ENCODE peak calls at places on chromosomes 2 and 18, in eight cellular contexts. B, C, Y, U, D, F, H and G are unnamed samples.

GRCh38 chr2:47272905-47273758 is 118.0 kb upstream of the STPG4 start:
- DNase-seq in B (no peak), C (no peak), Y (no peak), U (no peak), D (peak; percentile 38), F (no peak), H (no peak), G (no peak)

GRCh38 chr2:144099746-144100438 is 420.0 kb downstream of the ZEB2 start:
- DNase-seq in B (no peak), C (no peak), Y (no peak), U (no peak), D (no peak), F (no peak), H (no peak), G (no peak)

GRCh38 chr18:49619792-49620191 is 57.9 kb downstream of the LIPG start:
- DNase-seq in B (no peak), C (no peak), Y (no peak), U (no peak), D (no peak), F (no peak), H (no peak), G (peak; percentile 83)

GRCh38 chr2:12965540-12966269 is 249.0 kb downstream of the TRIB2 start:
- DNase-seq in B (no peak), C (peak; percentile 26), Y (no peak), U (no peak), D (peak; percentile 72), F (no peak), H (no peak), G (no peak)

GRCh38 chr2:168118733-168119518 is 128.5 kb downstream of the STK39 start:
- DNase-seq in B (no peak), C (no peak), Y (no peak), U (peak; percentile 21), D (peak; percentile 36), F (no peak), H (no peak), G (no peak)

GRCh38 chr2:138474093-138474834 is 27.3 kb upstream of the SPOPL start:
- DNase-seq in B (no peak), C (no peak), Y (no peak), U (no peak), D (no peak), F (no peak), H (no peak), G (no peak)

GRCh38 chr2:83531211-83531610 is 927.9 kb downstream of the SUCLG1 start:
- DNase-seq in B (no peak), C (no peak), Y (no peak), U (no peak), D (no peak), F (no peak), H (no peak), G (no peak)

GRCh38 chr2:101790856-101791255 is 93.3 kb downstream of the MAP4K4 start:
- DNase-seq in B (no peak), C (no peak), Y (no peak), U (no peak), D (no peak), F (no peak), H (no peak), G (no peak)

GRCh38 chr18:48656582-48656981 is 117.8 kb downstream of the CTIF start:
- DNase-seq in B (no peak), C (no peak), Y (peak; percentile 41), U (no peak), D (no peak), F (no peak), H (no peak), G (no peak)

GRCh38 chr2:152038451-152038958 is 60.3 kb downstream of the CACNB4 start:
- DNase-seq in B (no peak), C (no peak), Y (peak; percentile 73), U (no peak), D (no peak), F (peak; percentile 40), H (no peak), G (no peak)

GRCh38 chr2:43135583-43135982 is 90.8 kb downstream of the ZFP36L2 start:
- DNase-seq in B (no peak), C (no peak), Y (no peak), U (no peak), D (no peak), F (no peak), H (no peak), G (no peak)

GRCh38 chr18:51438797-51439350 is 241.4 kb upstream of the MEX3C start:
- DNase-seq in B (no peak), C (no peak), Y (no peak), U (no peak), D (no peak), F (no peak), H (no peak), G (no peak)

GRCh38 chr2:147538088-147538487 is 306.7 kb upstream of the ACVR2A start:
- DNase-seq in B (no peak), C (no peak), Y (no peak), U (no peak), D (no peak), F (no peak), H (no peak), G (no peak)

GRCh38 chr18:51017140-51017874 is 12.7 kb upstream of the SMAD4 start:
- DNase-seq in B (no peak), C (no peak), Y (no peak), U (no peak), D (no peak), F (no peak), H (no peak), G (no peak)

GRCh38 chr18:48436907-48437306 is 27.7 kb upstream of the ZBTB7C start:
- DNase-seq in B (no peak), C (no peak), Y (no peak), U (no peak), D (no peak), F (no peak), H (no peak), G (no peak)

GRCh38 chr2:174503161-174503809 is 16.5 kb upstream of the GPR155 start:
- DNase-seq in B (no peak), C (no peak), Y (no peak), U (no peak), D (no peak), F (no peak), H (no peak), G (no peak)

GRCh38 chr2:132609101-132609890 is 60.7 kb downstream of the LYPD1 start:
- DNase-seq in B (no peak), C (no peak), Y (no peak), U (no peak), D (no peak), F (no peak), H (no peak), G (no peak)

GRCh38 chr18:59605633-59606192 is 91.5 kb downstream of the CCBE1 start:
- DNase-seq in B (no peak), C (no peak), Y (no peak), U (no peak), D (no peak), F (no peak), H (no peak), G (peak; percentile 88)

GRCh38 chr2:240961878-240962277 is 36.5 kb upstream of the SNED1 start:
- DNase-seq in B (no peak), C (no peak), Y (no peak), U (no peak), D (no peak), F (no peak), H (no peak), G (no peak)

GRCh38 chr2:85537600-85538506 is 1.1 kb upstream of the MAT2A start:
- DNase-seq in B (peak; percentile 56), C (peak; percentile 52), Y (peak; percentile 84), U (no peak), D (peak; percentile 44), F (peak; percentile 66), H (peak; percentile 59), G (no peak)

GRCh38 chr18:3626927-3627240 is 176.9 kb downstream of the TGIF1 start:
- DNase-seq in B (no peak), C (no peak), Y (no peak), U (no peak), D (no peak), F (no peak), H (no peak), G (no peak)

GRCh38 chr2:109478906-109479493 is 134.8 kb downstream of the SEPTIN10 start:
- DNase-seq in B (no peak), C (no peak), Y (no peak), U (no peak), D (no peak), F (no peak), H (no peak), G (no peak)

GRCh38 chr2:226130192-226130591 is 669.4 kb downstream of the IRS1 start:
- DNase-seq in B (no peak), C (no peak), Y (no peak), U (no peak), D (no peak), F (no peak), H (no peak), G (no peak)

GRCh38 chr2:1572638-1573037 is 159.4 kb downstream of the TPO start:
- DNase-seq in B (no peak), C (no peak), Y (no peak), U (no peak), D (no peak), F (no peak), H (no peak), G (no peak)

GRCh38 chr2:100105678-100106054 is 36.7 kb downstream of the AFF3 start:
- DNase-seq in B (no peak), C (no peak), Y (peak; percentile 65), U (no peak), D (no peak), F (no peak), H (no peak), G (peak; percentile 92)

DNA sequence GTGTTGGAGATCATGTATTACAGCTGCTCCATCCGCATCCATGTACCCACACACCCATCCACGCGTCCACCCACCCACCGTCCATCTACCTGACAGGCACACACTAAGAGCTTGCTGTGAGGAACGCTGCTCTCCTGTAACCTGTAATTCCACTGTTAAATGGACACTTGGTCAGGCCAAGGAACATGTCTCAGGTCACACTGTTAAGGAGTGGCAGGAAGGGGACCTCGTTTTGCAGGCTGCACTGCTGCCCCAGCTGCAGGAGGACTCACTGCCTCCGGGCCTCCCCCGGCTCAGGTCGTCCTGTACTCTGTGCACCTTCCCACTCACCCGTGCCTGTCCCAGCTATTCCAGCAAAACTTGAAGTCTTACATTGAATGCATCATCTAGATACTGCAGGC is 170.5 kb downstream of the EIPR1 start:
- DNase-seq in B (no peak), C (no peak), Y (no peak), U (no peak), D (no peak), F (no peak), H (no peak), G (no peak)
- TF ChIP-seq POLR2AphosphoS5 in B (no peak), C (no peak), Y (no peak), U (no peak), D (no peak), F (no peak), H (no peak), G (no peak)

GRCh38 chr2:4662161-4662779 is 958.9 kb downstream of the DCDC2C start:
- DNase-seq in B (no peak), C (no peak), Y (no peak), U (no peak), D (no peak), F (no peak), H (no peak), G (no peak)
- TF ChIP-seq POLR2AphosphoS5 in B (no peak), C (no peak), Y (no peak), U (no peak), D (no peak), F (no peak), H (no peak), G (no peak)

GRCh38 chr2:37639631-37640030 is 31.8 kb downstream of the CDC42EP3 start:
- DNase-seq in B (no peak), C (no peak), Y (no peak), U (no peak), D (no peak), F (no peak), H (no peak), G (no peak)
- TF ChIP-seq POLR2AphosphoS5 in B (no peak), C (no peak), Y (no peak), U (no peak), D (no peak), F (no peak), H (no peak), G (no peak)

GRCh38 chr18:11980555-11981382 is 538 bp upstream of the IMPA2 start:
- DNase-seq in B (peak; percentile 98), C (peak; percentile 100), Y (peak; percentile 100), U (peak; percentile 93), D (peak; percentile 95), F (peak; percentile 99), H (peak; percentile 99), G (peak; percentile 99)
- TF ChIP-seq POLR2AphosphoS5 in B (peak; percentile 73), C (peak; percentile 91), Y (peak; percentile 89), U (peak; percentile 70), D (peak; percentile 50), F (peak; percentile 95), H (peak; percentile 56), G (peak; percentile 98)